ENCODE peak calls at places on chromosomes 3 and 15, in seven cellular contexts. One of them, this sample, is unnamed.

GRCh38 chr3:52108302-52109232 is 45.7 kb downstream of the POC1A start:
- DNase-seq in NCI-H2227 treated with DMSO at 0.1 percent for 48 hours: peak
- DNase-seq in HT1080: no peak
- DNase-seq in ureter: no peak
- DNase-seq in stimulated activated naive B cell treated with anti-CD40 and anti-IgM and Interleukin-4, amounts not matched to agents 10 μg/mL and 1 μg/mL and 100 μg/mL, for 72 hours: no peak
- DNase-seq in upper lobe of left lung: no peak
- DNase-seq in stimulated activated CD8-positive, alpha-beta memory T cell treated with anti-CD3 and anti-CD28 coated beads, Interleukin-4, amount 100 ng/mL, for 4 hours: no peak
- DNase-seq in this sample: no peak

GRCh38 chr15:67820992-67821783 is 4.1 kb upstream of the SKOR1 start:
- DNase-seq in NCI-H2227 treated with DMSO at 0.1 percent for 48 hours: no peak
- DNase-seq in HT1080: no peak
- DNase-seq in ureter: peak
- DNase-seq in stimulated activated naive B cell treated with anti-CD40 and anti-IgM and Interleukin-4, amounts not matched to agents 10 μg/mL and 1 μg/mL and 100 μg/mL, for 72 hours: no peak
- DNase-seq in upper lobe of left lung: peak
- DNase-seq in stimulated activated CD8-positive, alpha-beta memory T cell treated with anti-CD3 and anti-CD28 coated beads, Interleukin-4, amount 100 ng/mL, for 4 hours: no peak
- DNase-seq in this sample: no peak

GRCh38 chr15:90192961-90193786 is 8.0 kb upstream of the SEMA4B start:
- DNase-seq in NCI-H2227 treated with DMSO at 0.1 percent for 48 hours: no peak
- DNase-seq in HT1080: no peak
- DNase-seq in ureter: peak
- DNase-seq in stimulated activated naive B cell treated with anti-CD40 and anti-IgM and Interleukin-4, amounts not matched to agents 10 μg/mL and 1 μg/mL and 100 μg/mL, for 72 hours: no peak
- DNase-seq in upper lobe of left lung: no peak
- DNase-seq in stimulated activated CD8-positive, alpha-beta memory T cell treated with anti-CD3 and anti-CD28 coated beads, Interleukin-4, amount 100 ng/mL, for 4 hours: no peak
- DNase-seq in this sample: no peak

GRCh38 chr3:101806491-101806890 is 27.5 kb downstream of the NXPE3 start:
- DNase-seq in NCI-H2227 treated with DMSO at 0.1 percent for 48 hours: no peak
- DNase-seq in HT1080: no peak
- DNase-seq in ureter: no peak
- DNase-seq in stimulated activated naive B cell treated with anti-CD40 and anti-IgM and Interleukin-4, amounts not matched to agents 10 μg/mL and 1 μg/mL and 100 μg/mL, for 72 hours: no peak
- DNase-seq in upper lobe of left lung: no peak
- DNase-seq in stimulated activated CD8-positive, alpha-beta memory T cell treated with anti-CD3 and anti-CD28 coated beads, Interleukin-4, amount 100 ng/mL, for 4 hours: no peak
- DNase-seq in this sample: no peak

GRCh38 chr3:65436580-65436979 is 602.1 kb downstream of the MAGI1 start:
- DNase-seq in NCI-H2227 treated with DMSO at 0.1 percent for 48 hours: peak
- DNase-seq in HT1080: peak
- DNase-seq in ureter: no peak
- DNase-seq in stimulated activated naive B cell treated with anti-CD40 and anti-IgM and Interleukin-4, amounts not matched to agents 10 μg/mL and 1 μg/mL and 100 μg/mL, for 72 hours: no peak
- DNase-seq in upper lobe of left lung: no peak
- DNase-seq in stimulated activated CD8-positive, alpha-beta memory T cell treated with anti-CD3 and anti-CD28 coated beads, Interleukin-4, amount 100 ng/mL, for 4 hours: no peak
- DNase-seq in this sample: peak

GRCh38 chr3:172679599-172679998 is 31.3 kb downstream of the NCEH1 start:
- DNase-seq in NCI-H2227 treated with DMSO at 0.1 percent for 48 hours: no peak
- DNase-seq in HT1080: no peak
- DNase-seq in ureter: no peak
- DNase-seq in stimulated activated naive B cell treated with anti-CD40 and anti-IgM and Interleukin-4, amounts not matched to agents 10 μg/mL and 1 μg/mL and 100 μg/mL, for 72 hours: no peak
- DNase-seq in upper lobe of left lung: no peak
- DNase-seq in stimulated activated CD8-positive, alpha-beta memory T cell treated with anti-CD3 and anti-CD28 coated beads, Interleukin-4, amount 100 ng/mL, for 4 hours: no peak
- DNase-seq in this sample: no peak

GRCh38 chr15:91572110-91572509 is 281.4 kb upstream of the SLCO3A1 start:
- DNase-seq in NCI-H2227 treated with DMSO at 0.1 percent for 48 hours: peak
- DNase-seq in HT1080: peak
- DNase-seq in ureter: no peak
- DNase-seq in stimulated activated naive B cell treated with anti-CD40 and anti-IgM and Interleukin-4, amounts not matched to agents 10 μg/mL and 1 μg/mL and 100 μg/mL, for 72 hours: no peak
- DNase-seq in upper lobe of left lung: no peak
- DNase-seq in stimulated activated CD8-positive, alpha-beta memory T cell treated with anti-CD3 and anti-CD28 coated beads, Interleukin-4, amount 100 ng/mL, for 4 hours: no peak
- DNase-seq in this sample: no peak

GRCh38 chr3:170414202-170414663 is 4.4 kb upstream of the CLDN11 start:
- DNase-seq in NCI-H2227 treated with DMSO at 0.1 percent for 48 hours: peak
- DNase-seq in HT1080: peak
- DNase-seq in ureter: no peak
- DNase-seq in stimulated activated naive B cell treated with anti-CD40 and anti-IgM and Interleukin-4, amounts not matched to agents 10 μg/mL and 1 μg/mL and 100 μg/mL, for 72 hours: no peak
- DNase-seq in upper lobe of left lung: no peak
- DNase-seq in stimulated activated CD8-positive, alpha-beta memory T cell treated with anti-CD3 and anti-CD28 coated beads, Interleukin-4, amount 100 ng/mL, for 4 hours: no peak
- DNase-seq in this sample: peak